ENCODE peak calls at places on chromosome 21, in six cellular contexts. H, V, E, L, R and M are unnamed samples.
A peak's percentile ranks its signal among the peaks of the same experiment; 100 is the strongest.

GRCh38 chr21:34080693-34081092 is 7.3 kb downstream of the MRPS6 start:
- DNase-seq in V (no peak), L (no peak), R (no peak), H (no peak), E (no peak), M (no peak)

GRCh38 chr21:33071878-33072306 is 2.0 kb downstream of the OLIG1 start:
- DNase-seq in H (no peak), E (no peak), R (no peak), L (no peak), V (peak; percentile 17), M (no peak)

GRCh38 chr21:35316933-35317332 is 267.8 kb upstream of the RUNX1 start:
- DNase-seq in L (no peak), H (no peak), E (no peak), V (peak; percentile 78), R (no peak), M (no peak)

GRCh38 chr21:35475768-35476167 is 426.7 kb upstream of the RUNX1 start:
- DNase-seq in H (no peak), V (peak; percentile 84), R (peak; percentile 46), L (no peak), E (no peak), M (peak; percentile 9)

GRCh38 chr21:35953570-35953969 is 106.8 kb downstream of the SETD4 start:
- DNase-seq in H (no peak), V (peak; percentile 56), R (no peak), E (peak; percentile 52), L (no peak), M (no peak)

GRCh38 chr21:36159356-36159921 is 2.8 kb downstream of the DOP1B start:
- DNase-seq in E (no peak), H (no peak), R (no peak), V (no peak), L (no peak), M (no peak)

GRCh38 chr21:40054403-40054802 is 187.2 kb downstream of the PCP4 start:
- DNase-seq in R (no peak), L (no peak), V (no peak), E (no peak), H (no peak), M (no peak)

GRCh38 chr21:46597896-46598343 is 7.0 kb downstream of the S100B start:
- DNase-seq in H (no peak), V (no peak), L (no peak), R (no peak), E (no peak), M (no peak)

GRCh38 chr21:21631961-21632360 is 633.8 kb downstream of the NCAM2 start:
- DNase-seq in R (no peak), E (no peak), V (peak; percentile 11), H (no peak), L (peak; percentile 10), M (no peak)

GRCh38 chr21:44035244-44035643 is 23.1 kb downstream of the TRAPPC10 start:
- DNase-seq in R (no peak), V (no peak), E (no peak), H (no peak), L (no peak), M (no peak)

GRCh38 chr21:27026501-27026900 is 59.6 kb upstream of the ADAMTS5 start:
- DNase-seq in E (no peak), L (no peak), V (no peak), H (no peak), R (no peak), M (no peak)

GRCh38 chr21:36887983-36888382 is 78.5 kb downstream of the HLCS start:
- DNase-seq in V (no peak), E (no peak), L (no peak), H (no peak), R (no peak), M (no peak)

GRCh38 chr21:35145626-35146236 is 96.6 kb upstream of the RUNX1 start:
- DNase-seq in L (peak; percentile 16), H (no peak), R (no peak), E (no peak), V (no peak), M (no peak)

GRCh38 chr21:16424331-16424749 is 694.6 kb downstream of the USP25 start:
- DNase-seq in R (no peak), V (peak; percentile 66), L (no peak), H (no peak), E (peak; percentile 7), M (no peak)

GRCh38 chr21:46165099-46165498 is 9.7 kb upstream of the FTCD start:
- DNase-seq in E (no peak), R (no peak), V (no peak), H (no peak), L (no peak), M (no peak)

GRCh38 chr21:37207441-37208009 is 59.6 kb downstream of the VPS26C start:
- DNase-seq in R (no peak), V (no peak), L (no peak), E (no peak), H (no peak), M (no peak)

GRCh38 chr21:22554690-22555316 is 1556.6 kb downstream of the NCAM2 start:
- DNase-seq in H (no peak), L (no peak), R (no peak), V (no peak), E (no peak), M (no peak)

GRCh38 chr21:32921632-32922230 is 104.0 kb upstream of the OLIG2 start:
- DNase-seq in E (peak; percentile 12), R (no peak), H (peak; percentile 29), L (no peak), V (no peak), M (no peak)

GRCh38 chr21:36846624-36847023 is 119.8 kb downstream of the HLCS start:
- DNase-seq in V (no peak), H (no peak), E (peak; percentile 29), L (no peak), R (no peak), M (no peak)

GRCh38 chr21:17498586-17498985 is 14.3 kb upstream of the CXADR start:
- DNase-seq in E (no peak), L (no peak), H (no peak), R (no peak), V (no peak), M (no peak)

GRCh38 chr21:36804867-36805611 is 106.1 kb downstream of the SIM2 start:
- DNase-seq in E (no peak), V (no peak), H (no peak), L (no peak), R (no peak), M (no peak)

GRCh38 chr21:33940164-33940563 is 24.6 kb upstream of the ATP5PO start:
- DNase-seq in E (no peak), H (no peak), R (peak; percentile 74), L (no peak), V (peak; percentile 70), M (no peak)

GRCh38 chr21:36584980-36585940 is 105.3 kb upstream of the CLDN14 start:
- DNase-seq in R (no peak), E (peak; percentile 17), L (no peak), V (no peak), H (no peak), M (no peak)

GRCh38 chr21:25895565-25896205 is 160.9 kb downstream of the GABPA start:
- DNase-seq in L (no peak), V (peak; percentile 54), E (no peak), R (no peak), H (no peak), M (no peak)

GRCh38 chr21:46596201-46596600 is 8.7 kb downstream of the S100B start:
- DNase-seq in L (no peak), E (no peak), H (no peak), R (no peak), V (no peak), M (no peak)

GRCh38 chr21:23968722-23969647 is 1638.3 kb downstream of the MRPL39 start:
- DNase-seq in L (no peak), H (peak; percentile 30), E (peak; percentile 4), R (no peak), V (peak; percentile 26), M (peak; percentile 0)
- H3K4me3 ChIP-seq in L (no peak overlapping the region), H (no peak overlapping the region), E (no peak overlapping the region), R (no peak overlapping the region), V (no peak overlapping the region), M (no peak overlapping the region)

GRCh38 chr21:42615924-42616323 is 37.5 kb upstream of the PDE9A start:
- DNase-seq in L (no peak), E (no peak), R (no peak), H (no peak), V (no peak), M (no peak)
- H3K4me3 ChIP-seq in L (no peak overlapping the region), E (no peak overlapping the region), R (no peak overlapping the region), H (peak overlapping the region; percentile 26), V (no peak overlapping the region), M (no peak overlapping the region)

GRCh38 chr21:15355066-15355465 is 290.3 kb upstream of the NRIP1 start:
- DNase-seq in H (no peak), V (peak; percentile 31), R (no peak), E (no peak), L (no peak), M (no peak)
- H3K4me3 ChIP-seq in H (no peak overlapping the region), V (no peak overlapping the region), R (no peak overlapping the region), E (no peak overlapping the region), L (no peak overlapping the region), M (no peak overlapping the region)

DNA sequence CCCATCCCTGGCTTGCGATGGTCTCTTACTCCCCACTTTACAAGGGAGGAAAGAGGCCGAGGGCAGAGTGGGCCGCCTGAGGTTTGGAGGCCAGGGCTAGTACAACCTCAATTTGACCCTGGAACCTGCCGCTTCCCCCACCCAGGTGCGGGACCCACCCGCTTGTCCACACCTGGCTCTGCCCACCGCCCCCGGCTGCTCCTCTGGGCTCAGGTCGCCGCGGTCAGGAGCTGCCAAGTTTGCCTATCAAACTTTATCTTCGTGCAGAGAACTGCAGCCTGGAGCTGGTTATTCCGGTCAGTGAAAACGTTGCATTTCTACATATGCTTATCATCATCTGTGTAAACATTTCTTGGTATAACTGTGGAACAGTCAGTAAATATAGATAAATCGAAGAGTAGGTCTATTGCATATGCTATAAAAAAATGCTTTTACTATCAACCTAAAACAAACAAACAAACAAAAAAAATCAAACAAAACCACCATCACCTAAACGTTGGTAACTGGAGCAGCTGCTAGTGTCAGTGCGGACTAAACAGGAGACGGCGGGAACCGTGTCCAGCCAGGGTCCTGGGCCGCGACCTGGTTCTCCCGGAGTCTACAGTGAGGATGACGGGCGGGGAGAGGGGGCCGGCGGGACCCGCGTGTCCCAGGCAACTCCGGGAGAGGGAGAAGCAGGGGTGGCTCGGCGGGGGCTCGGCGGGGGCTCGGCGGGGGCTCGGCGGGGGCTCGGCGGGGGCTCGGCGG is 906 bp upstream of the ADARB1 start:
- DNase-seq in V (no peak), R (no peak), L (no peak), E (peak; percentile 39), H (no peak), M (no peak)
- H3K4me3 ChIP-seq in V (peak overlapping the region; percentile 69), R (peak overlapping the region; percentile 61), L (peak overlapping the region; percentile 87), E (peak overlapping the region; percentile 98), H (peak overlapping the region; percentile 39), M (peak overlapping the region; percentile 52)

DNA sequence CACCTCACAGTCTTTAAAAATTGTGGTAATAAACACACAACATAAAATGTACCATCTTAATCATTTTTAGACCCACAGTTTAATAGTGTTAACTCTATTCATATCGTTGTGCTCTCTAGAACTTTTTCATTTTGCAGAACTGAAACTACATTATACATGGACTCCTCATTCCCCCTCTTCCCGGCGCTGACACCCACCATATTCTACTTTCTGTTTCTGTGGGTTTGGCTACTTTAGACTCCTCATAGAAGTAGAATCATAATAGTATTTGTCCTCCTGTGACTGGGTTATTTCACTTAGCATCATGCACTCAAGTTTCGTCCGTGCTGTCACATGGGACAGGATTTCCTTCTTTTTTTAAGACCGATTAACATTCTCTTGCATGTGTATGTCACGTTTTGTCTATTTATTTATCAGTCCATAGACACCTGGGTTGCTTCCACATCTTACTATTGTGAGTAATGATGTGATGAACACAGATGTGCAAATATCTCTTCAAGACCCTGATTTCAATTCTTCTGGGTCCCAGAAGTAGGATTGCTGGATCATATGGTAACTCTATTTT is 62.9 kb upstream of the TMPRSS2 start:
- DNase-seq in E (no peak), L (no peak), V (no peak), R (no peak), H (no peak), M (no peak)
- H3K4me3 ChIP-seq in E (no peak overlapping the region), L (no peak overlapping the region), V (no peak overlapping the region), R (no peak overlapping the region), H (no peak overlapping the region), M (no peak overlapping the region)